ENCODE peak calls at places on chromosomes 5 and 9, in six cellular contexts. A is NCI-H1436 treated with DMSO at 0.1 percent for 48 hours, N is NCI-H524, R is SK-MEL-5, E is brain microvascular endothelial cell, O is upper lobe of right lung. P is an unnamed sample.

GRCh38 chr9:98121096-98121495 is 2.1 kb upstream of the TRIM14 start:
- DNase-seq in A (no peak), N (no peak), R (no peak), E (no peak), O (no peak), P (peak; percentile 74)

GRCh38 chr5:173882632-173883031 is 5.5 kb upstream of the CPEB4 start:
- DNase-seq in A (no peak), N (no peak), R (no peak), E (no peak), O (no peak), P (peak; percentile 16)

GRCh38 chr5:143434261-143435206 is 31.0 kb upstream of the NR3C1 start:
- DNase-seq in A (no peak), N (no peak), R (no peak), E (no peak), O (no peak), P (no peak)

GRCh38 chr9:23663946-23664345 is 162.1 kb downstream of the ELAVL2 start:
- DNase-seq in A (no peak), N (no peak), R (no peak), E (no peak), O (no peak), P (no peak)

GRCh38 chr9:133347515-133347984 is 381 bp downstream of the MED22 start:
- DNase-seq in A (no peak), N (peak; percentile 45), R (peak; percentile 22), E (no peak), O (peak; percentile 76), P (peak; percentile 33)

GRCh38 chr5:122152266-122152900 is 23.0 kb downstream of the ZNF474 start:
- DNase-seq in A (no peak), N (no peak), R (no peak), E (no peak), O (no peak), P (no peak)

GRCh38 chr5:119274767-119275130 is 81.1 kb upstream of the TNFAIP8 start:
- DNase-seq in A (no peak), N (no peak), R (no peak), E (peak; percentile 74), O (no peak), P (peak; percentile 80)

GRCh38 chr9:35426627-35427026 is 63.3 kb upstream of the RUSC2 start:
- DNase-seq in A (no peak), N (no peak), R (no peak), E (no peak), O (no peak), P (no peak)

GRCh38 chr5:142432961-142433360 is 108.1 kb upstream of the SPRY4 start:
- DNase-seq in A (no peak), N (no peak), R (no peak), E (no peak), O (no peak), P (no peak)

P was measured in MCF 10A.